ENCODE peak calls at places on chromosomes 1 and 21, in five cellular contexts. R is A549, A is EL, H is lower lobe of right lung, B is brain microvascular endothelial cell. O is an unnamed sample.

GRCh38 chr1:155962599-155963211 is 15.6 kb downstream of the ARHGEF2 start:
- DNase-seq in B (no peak), H (peak), A (peak), R (no peak), O (no peak)

GRCh38 chr21:45029968-45030636 is 44.3 kb upstream of the ADARB1 start:
- DNase-seq in R (no peak), H (no peak), B (no peak), A (no peak), O (no peak)

GRCh38 chr1:163163861-163164582 is 38.7 kb downstream of the RGS5 start:
- DNase-seq in A (peak), B (peak), R (no peak), H (no peak), O (no peak)

GRCh38 chr1:212743901-212744475 is 44.3 kb upstream of the BATF3 start:
- DNase-seq in A (peak), B (no peak), H (no peak), R (no peak), O (no peak)

GRCh38 chr1:12052997-12053686 is 10.0 kb upstream of the TNFRSF8 start:
- DNase-seq in R (no peak), A (no peak), H (no peak), B (no peak), O (peak)

GRCh38 chr1:9376886-9377333 is 84.2 kb downstream of the SPSB1 start:
- DNase-seq in R (no peak), H (no peak), B (no peak), A (peak), O (no peak)

GRCh38 chr1:54158071-54158470 is 5.3 kb upstream of the CDCP2 start:
- DNase-seq in H (no peak), A (peak), B (no peak), R (peak), O (peak)

GRCh38 chr1:175471039-175471800 is 272.2 kb downstream of the TNR start:
- DNase-seq in H (no peak), A (peak), B (no peak), R (peak), O (no peak)

GRCh38 chr1:217311766-217312165 is 319.1 kb downstream of the GPATCH2 start:
- DNase-seq in H (no peak), B (peak), R (peak), A (peak), O (no peak)

GRCh38 chr1:180857947-180858768 is 54.5 kb upstream of the KIAA1614 start:
- DNase-seq in R (no peak), B (no peak), H (peak), A (peak), O (no peak)

GRCh38 chr21:44471996-44472395 is 16.7 kb downstream of the LRRC3 start:
- DNase-seq in R (no peak), H (no peak), A (no peak), B (no peak), O (no peak)

GRCh38 chr1:244414543-244414942 is 37.2 kb downstream of the ADSS2 start:
- DNase-seq in B (peak), A (peak), H (no peak), R (peak), O (no peak)

GRCh38 chr21:41605178-41605933 is 97.4 kb upstream of the TMPRSS2 start:
- DNase-seq in H (no peak), B (no peak), A (no peak), R (no peak), O (no peak)

O was measured in spleen.